ENCODE peak calls at places on chromosomes 16 and 17, in nine cellular contexts. B, C, T, V, O, Z, A, M and N are unnamed samples.

GRCh38 chr16:82137819-82138177 is 32.2 kb downstream of the MPHOSPH6 start:
- DNase-seq in B (no peak), T (no peak), V (no peak), A (no peak), C (no peak), Z (no peak), M (no peak), O (no peak), N (no peak)

GRCh38 chr17:17888821-17889220 is 52.0 kb upstream of the SREBF1 start:
- DNase-seq in Z (no peak), B (peak; percentile 74), T (no peak), O (no peak), V (no peak), C (no peak), M (no peak), A (no peak), N (peak; percentile 41)

GRCh38 chr17:45425125-45425983 is 7.3 kb downstream of the ARHGAP27 start:
- DNase-seq in B (peak; percentile 87), A (peak; percentile 92), V (peak; percentile 96), M (no peak), O (peak; percentile 29), C (peak; percentile 50), T (peak; percentile 61), Z (peak; percentile 94), N (peak; percentile 79)

GRCh38 chr17:1597861-1598342 is 30.7 kb downstream of the SLC43A2 start:
- DNase-seq in V (no peak), M (no peak), T (no peak), C (no peak), O (no peak), B (no peak), Z (no peak), A (peak; percentile 80), N (peak; percentile 61)

GRCh38 chr16:7246578-7246977 is 86.1 kb upstream of the RBFOX1 start:
- DNase-seq in M (no peak), V (no peak), A (no peak), O (no peak), Z (no peak), T (no peak), C (no peak), B (peak; percentile 73), N (no peak)

GRCh38 chr16:13414154-13414553 is 505.8 kb upstream of the ERCC4 start:
- DNase-seq in A (no peak), C (no peak), B (no peak), V (no peak), Z (no peak), M (no peak), O (peak; percentile 40), T (no peak), N (no peak)

GRCh38 chr16:72844225-72844920 is 203.6 kb downstream of the ZFHX3 start:
- DNase-seq in A (no peak), T (no peak), V (no peak), B (peak; percentile 43), O (no peak), Z (no peak), C (no peak), M (no peak), N (no peak)

GRCh38 chr16:75491876-75492275 is 3.4 kb downstream of the CHST6 start:
- DNase-seq in M (no peak), O (no peak), Z (no peak), A (no peak), B (peak; percentile 35), T (no peak), V (no peak), C (no peak), N (peak; percentile 79)

GRCh38 chr17:50029185-50029584 is 26.7 kb upstream of the ITGA3 start:
- DNase-seq in A (no peak), Z (peak; percentile 32), M (no peak), O (no peak), T (no peak), V (no peak), C (no peak), B (no peak), N (no peak)

GRCh38 chr17:50027639-50028206 is 28.2 kb upstream of the ITGA3 start:
- DNase-seq in T (peak; percentile 55), B (no peak), V (no peak), O (peak; percentile 94), Z (peak; percentile 72), A (peak; percentile 66), C (peak; percentile 75), M (peak; percentile 93), N (no peak)

GRCh38 chr17:50026046-50026675 is 29.7 kb upstream of the ITGA3 start:
- DNase-seq in O (no peak), A (no peak), M (no peak), Z (no peak), C (no peak), T (no peak), B (no peak), V (no peak), N (no peak)

GRCh38 chr17:50026901-50027638 is 28.8 kb upstream of the ITGA3 start:
- DNase-seq in Z (peak; percentile 76), O (peak; percentile 72), A (peak; percentile 90), T (peak; percentile 84), B (peak; percentile 76), M (peak; percentile 88), C (no peak), V (peak; percentile 86), N (peak; percentile 32)

DNA sequence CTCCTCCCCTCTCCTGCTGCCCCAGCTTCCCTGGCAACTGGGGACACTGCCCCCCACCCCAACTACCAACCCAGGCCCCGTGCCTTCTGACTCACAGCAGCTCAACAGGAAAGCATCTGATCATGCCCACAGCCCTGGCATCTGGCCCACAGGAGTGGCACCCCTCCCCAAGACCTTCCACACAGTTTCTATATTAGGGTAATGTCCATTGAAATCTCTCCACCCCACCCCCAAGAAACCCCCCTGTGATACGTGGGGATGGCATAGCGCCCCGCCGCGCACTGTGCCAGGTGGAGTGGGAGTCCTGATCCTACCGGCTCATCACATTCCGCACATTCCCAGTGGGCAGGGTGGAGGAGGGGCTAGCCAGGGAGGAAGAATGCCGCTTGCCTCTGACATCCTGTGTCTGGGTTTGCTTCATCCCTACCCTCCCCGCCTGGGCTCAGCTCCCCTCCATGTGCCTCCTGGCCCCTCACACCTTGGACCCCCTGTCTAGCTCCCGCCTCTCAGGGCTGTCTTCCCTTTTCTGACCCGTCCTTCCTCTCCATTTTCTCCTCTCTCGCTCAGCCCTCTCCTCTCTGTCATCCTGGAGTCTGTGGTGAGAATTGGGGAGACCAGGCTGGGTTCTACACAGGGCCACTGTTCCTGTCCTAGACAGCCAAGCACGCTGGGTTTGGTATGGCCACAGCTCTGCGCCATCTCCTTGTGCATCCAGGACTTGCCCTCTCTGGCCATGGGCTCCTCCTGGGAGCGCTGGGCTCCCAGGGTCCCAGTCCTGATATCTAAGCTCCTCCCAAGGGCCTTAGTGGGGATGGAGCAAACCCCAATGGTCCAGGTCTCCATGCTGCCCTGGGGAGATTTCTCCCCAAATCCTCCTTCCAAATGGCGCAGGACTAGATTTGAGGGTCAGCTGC is 27.4 kb upstream of the ITGA3 start:
- DNase-seq in M (no peak), Z (peak; percentile 56), C (no peak), O (peak; percentile 82), B (peak; percentile 78), T (no peak), V (no peak), A (no peak), N (no peak)
- H3K4me3 ChIP-seq in M (peak overlapping the region; percentile 65), Z (no peak overlapping the region), C (no peak overlapping the region), O (peak overlapping the region; percentile 59), B (no peak overlapping the region), T (no peak overlapping the region), V (no peak overlapping the region), A (no peak overlapping the region), N (no peak overlapping the region)

GRCh38 chr17:49230636-49231562 is at the start of gene PHOSPHO1:
- DNase-seq in O (peak; percentile 68), Z (peak; percentile 90), T (peak; percentile 87), V (peak; percentile 94), B (peak; percentile 96), A (peak; percentile 86), M (no peak), C (peak; percentile 30), N (no peak)
- TF ChIP-seq CTCF in O (no peak), Z (no peak), T (no peak), V (no peak), B (no peak), A (no peak), M (no peak), C (no peak), N (no peak)

GRCh38 chr17:48596735-48597491 is 3.3 kb upstream of the HOXB5 start:
- DNase-seq in O (no peak), A (no peak), B (no peak), V (no peak), C (no peak), M (no peak), T (no peak), Z (no peak), N (no peak)

GRCh38 chr17:48596000-48596734 is 2.6 kb upstream of the HOXB5 start:
- DNase-seq in A (no peak), C (no peak), Z (no peak), V (no peak), O (no peak), T (no peak), B (no peak), M (no peak), N (no peak)

GRCh38 chr17:48598727-48599126 is 5.1 kb upstream of the HOXB5 start:
- DNase-seq in T (no peak), M (no peak), A (no peak), Z (peak; percentile 45), V (no peak), B (no peak), C (no peak), O (no peak), N (no peak)

GRCh38 chr17:48597775-48598631 is 4.4 kb upstream of the HOXB5 start:
- DNase-seq in V (no peak), O (peak; percentile 87), B (peak; percentile 50), T (no peak), C (no peak), A (peak; percentile 47), M (no peak), Z (peak; percentile 91), N (no peak)

GRCh38 chr17:48597492-48597774 is 3.9 kb upstream of the HOXB5 start:
- DNase-seq in T (no peak), C (no peak), V (no peak), O (no peak), M (no peak), B (no peak), Z (peak; percentile 62), A (no peak), N (no peak)
- H3K4me3 ChIP-seq in T (peak overlapping the region; percentile 63), C (peak overlapping the region; percentile 76), V (peak overlapping the region; percentile 40), O (peak overlapping the region; percentile 70), M (peak overlapping the region; percentile 69), B (no peak overlapping the region), Z (peak overlapping the region; percentile 7), A (peak overlapping the region; percentile 58), N (peak overlapping the region; percentile 57)

GRCh38 chr17:37829446-37830142 is 84.7 kb upstream of the HNF1B start:
- DNase-seq in O (no peak), Z (no peak), M (no peak), A (no peak), C (no peak), T (no peak), V (no peak), B (no peak), N (no peak)

GRCh38 chr17:37826497-37827115 is 81.7 kb upstream of the HNF1B start:
- DNase-seq in C (no peak), O (no peak), B (no peak), A (no peak), T (peak; percentile 36), M (no peak), Z (no peak), V (no peak), N (no peak)

GRCh38 chr17:37827905-37828304 is 83.0 kb upstream of the HNF1B start:
- DNase-seq in V (no peak), M (no peak), T (no peak), O (no peak), Z (no peak), C (no peak), A (no peak), B (no peak), N (no peak)

GRCh38 chr17:37830151-37830993 is 85.5 kb upstream of the HNF1B start:
- DNase-seq in Z (no peak), V (no peak), B (no peak), A (no peak), M (no peak), T (no peak), O (no peak), C (no peak), N (no peak)

GRCh38 chr17:37828313-37829124 is 83.7 kb upstream of the HNF1B start:
- DNase-seq in Z (no peak), T (no peak), A (no peak), C (no peak), B (no peak), O (peak; percentile 17), V (no peak), M (no peak), N (no peak)
- TF ChIP-seq CTCF in Z (no peak), T (no peak), A (no peak), C (no peak), B (no peak), O (no peak), V (no peak), M (no peak), N (no peak)